ENCODE peak calls at places on chromosomes 6 and 20, in five cellular contexts. B is K562, T is H1, U is IMR-90, S is HepG2. C is an unnamed sample. For H3K4me1, the result is how much of the 10 kb centered on the place peaks cover.

GRCh38 chr20:50552979-50553378 is 42.8 kb downstream of the PTPN1 start:
- DNase-seq in S (no peak), T (no peak), U (no peak), B (no peak), C (no peak)

GRCh38 chr20:20461526-20461925 is 93.6 kb downstream of the INSM1 start:
- DNase-seq in T (no peak), B (no peak), S (no peak), U (no peak), C (no peak)

GRCh38 chr6:54299542-54300269 is 8.5 kb upstream of the TINAG start:
- DNase-seq in T (no peak), U (peak), B (no peak), S (no peak), C (no peak)

GRCh38 chr6:35048631-35049083 is 92.5 kb downstream of the TCP11 start:
- DNase-seq in U (peak), S (no peak), B (no peak), T (no peak), C (no peak)

GRCh38 chr6:71203211-71203610 is 85.4 kb upstream of the OGFRL1 start:
- DNase-seq in B (no peak), U (no peak), S (no peak), T (no peak), C (no peak)

GRCh38 chr20:25249198-25249931 is 1.5 kb downstream of the PYGB start:
- DNase-seq in B (no peak), T (no peak), U (peak), S (no peak), C (no peak)

GRCh38 chr6:41859356-41859755 is 35.8 kb downstream of the USP49 start:
- DNase-seq in S (no peak), U (no peak), B (no peak), T (no peak), C (no peak)

GRCh38 chr6:45657243-45657642 is 279.5 kb upstream of the SUPT3H start:
- DNase-seq in S (no peak), B (no peak), T (no peak), U (peak), C (no peak)

GRCh38 chr6:88761237-88762031 is 202.0 kb downstream of the RNGTT start:
- DNase-seq in T (no peak), S (no peak), U (no peak), B (peak), C (no peak)

GRCh38 chr6:13302291-13302690 is 26.0 kb downstream of the TBC1D7 start:
- DNase-seq in U (no peak), S (no peak), B (no peak), T (no peak), C (no peak)

GRCh38 chr6:129030231-129030630 is 147.3 kb downstream of the LAMA2 start:
- DNase-seq in T (no peak), S (no peak), B (no peak), U (no peak), C (no peak)

GRCh38 chr20:3510110-3510509 is 39.3 kb downstream of the ATRN start:
- DNase-seq in S (peak), U (no peak), T (no peak), B (no peak), C (no peak)

GRCh38 chr6:31068738-31069340 is 43.5 kb downstream of the C6orf15 start:
- DNase-seq in S (peak), T (peak), B (peak), U (peak), C (peak)

GRCh38 chr6:32189742-32190053 is 304 bp downstream of the PBX2 start:
- DNase-seq in S (no peak), B (peak), U (no peak), T (no peak), C (no peak)
- H3K4me1 ChIP-seq in S (under half), B (half or more), U (under half), T (under half), C (under half)

DNA sequence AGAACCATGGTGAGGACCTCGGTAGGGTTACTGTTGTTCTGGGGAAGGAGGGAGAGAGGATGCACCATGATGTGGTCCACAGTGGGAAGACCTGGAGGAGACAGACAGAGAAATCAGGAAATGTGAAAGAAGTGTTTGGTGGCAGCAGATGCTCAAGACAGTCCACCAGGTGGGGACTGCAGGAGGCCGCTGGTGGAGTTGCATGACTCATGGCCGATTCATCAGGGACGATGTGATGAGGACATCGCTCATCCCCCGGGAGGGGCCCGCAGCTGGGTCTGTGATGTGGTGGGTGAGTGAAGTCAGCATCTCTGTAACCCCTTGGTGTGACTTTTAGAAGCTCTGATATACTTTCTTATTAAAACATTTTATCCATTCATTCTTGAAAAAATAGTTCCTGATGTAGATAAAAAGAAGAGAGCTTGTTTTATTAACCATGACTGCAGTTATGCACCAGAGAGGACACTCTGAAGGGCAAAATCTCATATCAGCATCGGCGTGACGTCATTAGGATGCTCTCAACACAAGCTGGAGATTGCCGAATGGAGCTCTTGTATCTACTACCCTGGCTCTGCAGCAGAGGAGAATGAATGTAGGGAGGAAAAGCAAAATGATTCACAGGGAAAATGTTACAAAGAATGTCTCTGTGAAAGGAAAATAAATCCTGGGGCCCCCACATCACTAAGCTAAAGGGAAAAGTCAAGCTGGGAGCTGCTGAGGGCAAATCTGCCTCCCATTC is 71.2 kb downstream of the RAMACL start:
- DNase-seq in B (peak), U (peak), T (no peak), S (peak), C (peak)
- TF ChIP-seq MAFK in B (no peak), U (no peak), T (no peak), S (no peak), C (no peak)

DNA sequence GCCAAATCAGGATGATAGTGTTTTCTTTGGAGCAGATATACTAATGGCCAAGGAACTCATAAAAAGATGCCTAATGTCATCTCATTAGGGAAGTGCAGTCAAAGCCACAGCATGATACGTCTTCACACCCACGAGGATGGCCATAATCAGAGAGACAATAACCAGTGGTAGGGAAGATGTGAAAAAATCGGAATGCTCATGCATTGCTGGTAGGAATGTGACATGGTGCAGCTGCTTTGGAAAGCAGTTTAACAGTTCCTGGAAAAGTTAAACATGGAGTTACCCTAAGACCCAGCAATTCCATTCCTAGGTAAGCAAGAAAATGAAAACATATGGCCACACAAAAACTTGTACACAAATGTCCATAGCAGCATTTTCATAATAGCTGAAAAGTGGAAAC is 29.9 kb downstream of the BCAS1 start:
- DNase-seq in S (no peak), T (no peak), B (no peak), U (no peak), C (no peak)
- H3K4me2 ChIP-seq in S (no peak), T (no peak), B (no peak), U (no peak), C (no peak)

GRCh38 chr6:106258726-106259125 is 66.8 kb downstream of the ATG5 start:
- DNase-seq in S (no peak), U (no peak), T (no peak), B (no peak), C (no peak)

GRCh38 chr6:106256201-106256968 is 69.2 kb downstream of the ATG5 start:
- DNase-seq in B (no peak), S (no peak), U (peak), T (no peak), C (no peak)

GRCh38 chr6:106255306-106255705 is 70.3 kb downstream of the ATG5 start:
- DNase-seq in U (no peak), S (no peak), T (no peak), B (no peak), C (no peak)

GRCh38 chr6:106254636-106255035 is 70.9 kb downstream of the ATG5 start:
- DNase-seq in B (no peak), S (no peak), U (peak), T (no peak), C (no peak)

GRCh38 chr6:106257195-106257594 is 68.4 kb downstream of the ATG5 start:
- DNase-seq in S (no peak), B (no peak), T (no peak), U (peak), C (no peak)
- H3K4me1 ChIP-seq in S (under half), B (under half), T (under half), U (under half), C (half or more)

GRCh38 chr6:114084327-114084890 is 113.5 kb upstream of the HDAC2 start:
- DNase-seq in T (no peak), U (no peak), S (no peak), B (no peak), C (no peak)
- TF ChIP-seq MAFK in T (no peak), U (no peak), S (no peak), B (no peak), C (no peak)

C was measured in A549.